ENCODE peak calls at places on chromosomes 6 and 20, in ten cellular contexts. One of them, this sample, is unnamed.

GRCh38 chr6:73521351-73522254 is 771 bp upstream of the EEF1A1 start:
- DNase-seq in activated T-cell treated with anti-CD3 and anti-CD28 coated beads, Interleukin-2, amount 50 U/mL, for 4 hours: peak
- DNase-seq in aorta: peak
- DNase-seq in erythroblast: peak
- DNase-seq in fibroblast of the aortic adventitia: peak
- DNase-seq in RPMI7951: peak
- DNase-seq in HFFc6: peak
- DNase-seq in activated effector memory CD4-positive, alpha-beta T cell treated with anti-CD3 and anti-CD28 coated beads, Interleukin-2, amount 50 U/mL, for 16 hours: no peak
- DNase-seq in ovary: peak
- DNase-seq in stromal cell of bone marrow: peak
- DNase-seq in this sample: peak

GRCh38 chr6:89997456-89998445 is 103.5 kb downstream of the GJA10 start:
- DNase-seq in activated T-cell treated with anti-CD3 and anti-CD28 coated beads, Interleukin-2, amount 50 U/mL, for 4 hours: no peak
- DNase-seq in HFFc6: no peak
- DNase-seq in ovary: no peak
- DNase-seq in activated effector memory CD4-positive, alpha-beta T cell treated with anti-CD3 and anti-CD28 coated beads, Interleukin-2, amount 50 U/mL, for 16 hours: no peak
- DNase-seq in aorta: peak
- DNase-seq in stromal cell of bone marrow: peak
- DNase-seq in erythroblast: no peak
- DNase-seq in RPMI7951: peak
- DNase-seq in fibroblast of the aortic adventitia: peak
- DNase-seq in this sample: no peak

GRCh38 chr6:14912226-14912625 is 333.6 kb upstream of the JARID2 start:
- DNase-seq in aorta: no peak
- DNase-seq in stromal cell of bone marrow: no peak
- DNase-seq in HFFc6: no peak
- DNase-seq in erythroblast: peak
- DNase-seq in activated effector memory CD4-positive, alpha-beta T cell treated with anti-CD3 and anti-CD28 coated beads, Interleukin-2, amount 50 U/mL, for 16 hours: no peak
- DNase-seq in fibroblast of the aortic adventitia: peak
- DNase-seq in activated T-cell treated with anti-CD3 and anti-CD28 coated beads, Interleukin-2, amount 50 U/mL, for 4 hours: no peak
- DNase-seq in RPMI7951: no peak
- DNase-seq in ovary: no peak
- DNase-seq in this sample: no peak

GRCh38 chr6:30824698-30825097 is 59.6 kb upstream of the DDR1 start:
- DNase-seq in erythroblast: no peak
- DNase-seq in RPMI7951: no peak
- DNase-seq in activated effector memory CD4-positive, alpha-beta T cell treated with anti-CD3 and anti-CD28 coated beads, Interleukin-2, amount 50 U/mL, for 16 hours: no peak
- DNase-seq in HFFc6: no peak
- DNase-seq in activated T-cell treated with anti-CD3 and anti-CD28 coated beads, Interleukin-2, amount 50 U/mL, for 4 hours: no peak
- DNase-seq in ovary: no peak
- DNase-seq in fibroblast of the aortic adventitia: no peak
- DNase-seq in aorta: no peak
- DNase-seq in stromal cell of bone marrow: no peak
- DNase-seq in this sample: no peak

GRCh38 chr20:44095831-44096230 is 91.2 kb downstream of the JPH2 start:
- DNase-seq in erythroblast: no peak
- DNase-seq in RPMI7951: no peak
- DNase-seq in ovary: no peak
- DNase-seq in activated T-cell treated with anti-CD3 and anti-CD28 coated beads, Interleukin-2, amount 50 U/mL, for 4 hours: no peak
- DNase-seq in aorta: no peak
- DNase-seq in HFFc6: no peak
- DNase-seq in activated effector memory CD4-positive, alpha-beta T cell treated with anti-CD3 and anti-CD28 coated beads, Interleukin-2, amount 50 U/mL, for 16 hours: no peak
- DNase-seq in fibroblast of the aortic adventitia: no peak
- DNase-seq in stromal cell of bone marrow: no peak
- DNase-seq in this sample: no peak

GRCh38 chr20:35271904-35272303 is 6.0 kb downstream of the MMP24OS start:
- DNase-seq in ovary: no peak
- DNase-seq in fibroblast of the aortic adventitia: peak
- DNase-seq in stromal cell of bone marrow: peak
- DNase-seq in activated T-cell treated with anti-CD3 and anti-CD28 coated beads, Interleukin-2, amount 50 U/mL, for 4 hours: no peak
- DNase-seq in HFFc6: peak
- DNase-seq in erythroblast: no peak
- DNase-seq in RPMI7951: no peak
- DNase-seq in activated effector memory CD4-positive, alpha-beta T cell treated with anti-CD3 and anti-CD28 coated beads, Interleukin-2, amount 50 U/mL, for 16 hours: no peak
- DNase-seq in aorta: no peak
- DNase-seq in this sample: no peak

GRCh38 chr6:136923954-136924291 is 1.8 kb downstream of the SLC35D3 start:
- DNase-seq in aorta: no peak
- DNase-seq in RPMI7951: no peak
- DNase-seq in ovary: no peak
- DNase-seq in erythroblast: no peak
- DNase-seq in activated effector memory CD4-positive, alpha-beta T cell treated with anti-CD3 and anti-CD28 coated beads, Interleukin-2, amount 50 U/mL, for 16 hours: no peak
- DNase-seq in HFFc6: no peak
- DNase-seq in activated T-cell treated with anti-CD3 and anti-CD28 coated beads, Interleukin-2, amount 50 U/mL, for 4 hours: no peak
- DNase-seq in fibroblast of the aortic adventitia: no peak
- DNase-seq in stromal cell of bone marrow: no peak
- DNase-seq in this sample: no peak

GRCh38 chr20:1336699-1337387 is 7.9 kb upstream of the SDCBP2 start:
- DNase-seq in activated T-cell treated with anti-CD3 and anti-CD28 coated beads, Interleukin-2, amount 50 U/mL, for 4 hours: no peak
- DNase-seq in stromal cell of bone marrow: no peak
- DNase-seq in erythroblast: no peak
- DNase-seq in ovary: peak
- DNase-seq in fibroblast of the aortic adventitia: peak
- DNase-seq in activated effector memory CD4-positive, alpha-beta T cell treated with anti-CD3 and anti-CD28 coated beads, Interleukin-2, amount 50 U/mL, for 16 hours: no peak
- DNase-seq in HFFc6: no peak
- DNase-seq in aorta: peak
- DNase-seq in RPMI7951: no peak
- DNase-seq in this sample: no peak

GRCh38 chr6:84553527-84553926 is 210.9 kb downstream of the TBX18 start:
- DNase-seq in fibroblast of the aortic adventitia: peak
- DNase-seq in ovary: no peak
- DNase-seq in activated T-cell treated with anti-CD3 and anti-CD28 coated beads, Interleukin-2, amount 50 U/mL, for 4 hours: no peak
- DNase-seq in RPMI7951: peak
- DNase-seq in HFFc6: no peak
- DNase-seq in stromal cell of bone marrow: no peak
- DNase-seq in erythroblast: no peak
- DNase-seq in activated effector memory CD4-positive, alpha-beta T cell treated with anti-CD3 and anti-CD28 coated beads, Interleukin-2, amount 50 U/mL, for 16 hours: no peak
- DNase-seq in aorta: no peak
- DNase-seq in this sample: no peak

GRCh38 chr6:158769696-158770446 is 49.3 kb downstream of the EZR start:
- DNase-seq in fibroblast of the aortic adventitia: no peak
- DNase-seq in activated T-cell treated with anti-CD3 and anti-CD28 coated beads, Interleukin-2, amount 50 U/mL, for 4 hours: no peak
- DNase-seq in stromal cell of bone marrow: no peak
- DNase-seq in HFFc6: no peak
- DNase-seq in aorta: no peak
- DNase-seq in activated effector memory CD4-positive, alpha-beta T cell treated with anti-CD3 and anti-CD28 coated beads, Interleukin-2, amount 50 U/mL, for 16 hours: no peak
- DNase-seq in erythroblast: no peak
- DNase-seq in RPMI7951: no peak
- DNase-seq in ovary: no peak
- DNase-seq in this sample: no peak

GRCh38 chr6:105178110-105178509 is 1.7 kb downstream of the POPDC3 start:
- DNase-seq in RPMI7951: peak
- DNase-seq in activated effector memory CD4-positive, alpha-beta T cell treated with anti-CD3 and anti-CD28 coated beads, Interleukin-2, amount 50 U/mL, for 16 hours: no peak
- DNase-seq in HFFc6: peak
- DNase-seq in aorta: no peak
- DNase-seq in fibroblast of the aortic adventitia: peak
- DNase-seq in activated T-cell treated with anti-CD3 and anti-CD28 coated beads, Interleukin-2, amount 50 U/mL, for 4 hours: no peak
- DNase-seq in erythroblast: no peak
- DNase-seq in stromal cell of bone marrow: peak
- DNase-seq in ovary: no peak
- DNase-seq in this sample: peak

GRCh38 chr6:31690231-31691077 is 9.6 kb upstream of the LY6G5C start:
- DNase-seq in ovary: no peak
- DNase-seq in fibroblast of the aortic adventitia: no peak
- DNase-seq in activated effector memory CD4-positive, alpha-beta T cell treated with anti-CD3 and anti-CD28 coated beads, Interleukin-2, amount 50 U/mL, for 16 hours: no peak
- DNase-seq in stromal cell of bone marrow: no peak
- DNase-seq in activated T-cell treated with anti-CD3 and anti-CD28 coated beads, Interleukin-2, amount 50 U/mL, for 4 hours: no peak
- DNase-seq in erythroblast: peak
- DNase-seq in HFFc6: no peak
- DNase-seq in RPMI7951: no peak
- DNase-seq in aorta: no peak
- DNase-seq in this sample: no peak

GRCh38 chr6:150686566-150686965 is 86.9 kb downstream of the PLEKHG1 start:
- DNase-seq in fibroblast of the aortic adventitia: no peak
- DNase-seq in RPMI7951: no peak
- DNase-seq in activated effector memory CD4-positive, alpha-beta T cell treated with anti-CD3 and anti-CD28 coated beads, Interleukin-2, amount 50 U/mL, for 16 hours: no peak
- DNase-seq in HFFc6: no peak
- DNase-seq in ovary: no peak
- DNase-seq in stromal cell of bone marrow: no peak
- DNase-seq in activated T-cell treated with anti-CD3 and anti-CD28 coated beads, Interleukin-2, amount 50 U/mL, for 4 hours: no peak
- DNase-seq in aorta: no peak
- DNase-seq in erythroblast: no peak
- DNase-seq in this sample: no peak

GRCh38 chr6:116371384-116372209 is 850 bp downstream of the DSE start:
- DNase-seq in stromal cell of bone marrow: peak
- DNase-seq in activated T-cell treated with anti-CD3 and anti-CD28 coated beads, Interleukin-2, amount 50 U/mL, for 4 hours: peak
- DNase-seq in ovary: peak
- DNase-seq in fibroblast of the aortic adventitia: peak
- DNase-seq in erythroblast: no peak
- DNase-seq in aorta: peak
- DNase-seq in HFFc6: peak
- DNase-seq in RPMI7951: peak
- DNase-seq in activated effector memory CD4-positive, alpha-beta T cell treated with anti-CD3 and anti-CD28 coated beads, Interleukin-2, amount 50 U/mL, for 16 hours: peak
- DNase-seq in this sample: peak

GRCh38 chr6:24330137-24330732 is 27.6 kb downstream of the DCDC2 start:
- DNase-seq in RPMI7951: peak
- DNase-seq in aorta: no peak
- DNase-seq in activated effector memory CD4-positive, alpha-beta T cell treated with anti-CD3 and anti-CD28 coated beads, Interleukin-2, amount 50 U/mL, for 16 hours: no peak
- DNase-seq in stromal cell of bone marrow: no peak
- DNase-seq in ovary: no peak
- DNase-seq in erythroblast: no peak
- DNase-seq in HFFc6: no peak
- DNase-seq in activated T-cell treated with anti-CD3 and anti-CD28 coated beads, Interleukin-2, amount 50 U/mL, for 4 hours: no peak
- DNase-seq in fibroblast of the aortic adventitia: no peak
- DNase-seq in this sample: no peak

GRCh38 chr6:51930602-51931001 is 156.8 kb downstream of the PKHD1 start:
- DNase-seq in erythroblast: no peak
- DNase-seq in fibroblast of the aortic adventitia: no peak
- DNase-seq in activated T-cell treated with anti-CD3 and anti-CD28 coated beads, Interleukin-2, amount 50 U/mL, for 4 hours: no peak
- DNase-seq in activated effector memory CD4-positive, alpha-beta T cell treated with anti-CD3 and anti-CD28 coated beads, Interleukin-2, amount 50 U/mL, for 16 hours: no peak
- DNase-seq in HFFc6: no peak
- DNase-seq in RPMI7951: no peak
- DNase-seq in stromal cell of bone marrow: no peak
- DNase-seq in aorta: no peak
- DNase-seq in ovary: no peak
- DNase-seq in this sample: no peak

GRCh38 chr20:2470051-2470431 is 548 bp downstream of the SNRPB start:
- DNase-seq in fibroblast of the aortic adventitia: peak
- DNase-seq in stromal cell of bone marrow: no peak
- DNase-seq in erythroblast: peak
- DNase-seq in activated T-cell treated with anti-CD3 and anti-CD28 coated beads, Interleukin-2, amount 50 U/mL, for 4 hours: peak
- DNase-seq in ovary: no peak
- DNase-seq in HFFc6: peak
- DNase-seq in RPMI7951: peak
- DNase-seq in aorta: peak
- DNase-seq in activated effector memory CD4-positive, alpha-beta T cell treated with anti-CD3 and anti-CD28 coated beads, Interleukin-2, amount 50 U/mL, for 16 hours: peak
- DNase-seq in this sample: no peak

GRCh38 chr6:125236536-125237327 is 65.0 kb downstream of the HDDC2 start:
- DNase-seq in RPMI7951: no peak
- DNase-seq in fibroblast of the aortic adventitia: peak
- DNase-seq in HFFc6: peak
- DNase-seq in activated effector memory CD4-positive, alpha-beta T cell treated with anti-CD3 and anti-CD28 coated beads, Interleukin-2, amount 50 U/mL, for 16 hours: no peak
- DNase-seq in ovary: no peak
- DNase-seq in erythroblast: no peak
- DNase-seq in stromal cell of bone marrow: no peak
- DNase-seq in activated T-cell treated with anti-CD3 and anti-CD28 coated beads, Interleukin-2, amount 50 U/mL, for 4 hours: no peak
- DNase-seq in aorta: no peak
- DNase-seq in this sample: no peak

This sample was measured in GM04504.